ENCODE peak calls at places on chromosomes 5 and 9, in four cellular contexts. One of them, this sample, is unnamed.

GRCh38 chr5:66671305-66671704 is 75.1 kb downstream of the MAST4 start:
- DNase-seq in AG04450: no peak
- DNase-seq in activated naive CD8-positive, alpha-beta T cell treated with anti-CD3 and anti-CD28 coated beads, Interleukin-2, amount 50 U/mL, for 24 hours: no peak
- DNase-seq in HT1080: no peak
- DNase-seq in this sample: no peak

GRCh38 chr9:933356-933755 is 43.1 kb upstream of the DMRT3 start:
- DNase-seq in AG04450: no peak
- DNase-seq in HT1080: no peak
- DNase-seq in activated naive CD8-positive, alpha-beta T cell treated with anti-CD3 and anti-CD28 coated beads, Interleukin-2, amount 50 U/mL, for 24 hours: no peak
- DNase-seq in this sample: no peak

GRCh38 chr9:96420468-96421219 is 2.5 kb upstream of the ZNF367 start:
- DNase-seq in activated naive CD8-positive, alpha-beta T cell treated with anti-CD3 and anti-CD28 coated beads, Interleukin-2, amount 50 U/mL, for 24 hours: no peak
- DNase-seq in AG04450: peak
- DNase-seq in HT1080: peak
- DNase-seq in this sample: peak

GRCh38 chr5:157108961-157109360 is at the start of gene HAVCR2:
- DNase-seq in AG04450: no peak
- DNase-seq in HT1080: no peak
- DNase-seq in activated naive CD8-positive, alpha-beta T cell treated with anti-CD3 and anti-CD28 coated beads, Interleukin-2, amount 50 U/mL, for 24 hours: peak
- DNase-seq in this sample: peak

GRCh38 chr5:135248801-135249231 is 150.2 kb downstream of the MACROH2A1 start:
- DNase-seq in activated naive CD8-positive, alpha-beta T cell treated with anti-CD3 and anti-CD28 coated beads, Interleukin-2, amount 50 U/mL, for 24 hours: no peak
- DNase-seq in AG04450: no peak
- DNase-seq in HT1080: no peak
- DNase-seq in this sample: no peak

GRCh38 chr5:150180241-150181027 is 9.4 kb upstream of the SLC6A7 start:
- DNase-seq in activated naive CD8-positive, alpha-beta T cell treated with anti-CD3 and anti-CD28 coated beads, Interleukin-2, amount 50 U/mL, for 24 hours: no peak
- DNase-seq in HT1080: no peak
- DNase-seq in AG04450: no peak
- DNase-seq in this sample: no peak

GRCh38 chr5:131718487-131719014 is 78.3 kb downstream of the FNIP1 start:
- DNase-seq in HT1080: no peak
- DNase-seq in AG04450: no peak
- DNase-seq in activated naive CD8-positive, alpha-beta T cell treated with anti-CD3 and anti-CD28 coated beads, Interleukin-2, amount 50 U/mL, for 24 hours: no peak
- DNase-seq in this sample: no peak

GRCh38 chr5:157506981-157507780 is 47.2 kb downstream of the NIPAL4 start:
- DNase-seq in activated naive CD8-positive, alpha-beta T cell treated with anti-CD3 and anti-CD28 coated beads, Interleukin-2, amount 50 U/mL, for 24 hours: no peak
- DNase-seq in HT1080: peak
- DNase-seq in AG04450: no peak
- DNase-seq in this sample: no peak

GRCh38 chr5:54820346-54820745 is 165.0 kb downstream of the ESM1 start:
- DNase-seq in HT1080: no peak
- DNase-seq in AG04450: no peak
- DNase-seq in activated naive CD8-positive, alpha-beta T cell treated with anti-CD3 and anti-CD28 coated beads, Interleukin-2, amount 50 U/mL, for 24 hours: no peak
- DNase-seq in this sample: no peak

GRCh38 chr5:141637693-141638419 is 1.1 kb downstream of the RELL2 start:
- DNase-seq in AG04450: no peak
- DNase-seq in activated naive CD8-positive, alpha-beta T cell treated with anti-CD3 and anti-CD28 coated beads, Interleukin-2, amount 50 U/mL, for 24 hours: peak
- DNase-seq in HT1080: peak
- DNase-seq in this sample: peak

GRCh38 chr5:169569513-169569912 is 14.1 kb upstream of the SPDL1 start:
- DNase-seq in HT1080: no peak
- DNase-seq in activated naive CD8-positive, alpha-beta T cell treated with anti-CD3 and anti-CD28 coated beads, Interleukin-2, amount 50 U/mL, for 24 hours: no peak
- DNase-seq in AG04450: no peak
- DNase-seq in this sample: no peak

GRCh38 chr9:131310833-131311554 is 21.5 kb downstream of the PLPP7 start:
- DNase-seq in HT1080: no peak
- DNase-seq in activated naive CD8-positive, alpha-beta T cell treated with anti-CD3 and anti-CD28 coated beads, Interleukin-2, amount 50 U/mL, for 24 hours: peak
- DNase-seq in AG04450: no peak
- DNase-seq in this sample: peak

GRCh38 chr9:2181794-2182193 is 166.6 kb downstream of the SMARCA2 start:
- DNase-seq in activated naive CD8-positive, alpha-beta T cell treated with anti-CD3 and anti-CD28 coated beads, Interleukin-2, amount 50 U/mL, for 24 hours: peak
- DNase-seq in AG04450: no peak
- DNase-seq in HT1080: peak
- DNase-seq in this sample: no peak